ENCODE peak calls at places on chromosome 15, in seven cellular contexts. One of them, this sample, is unnamed.

GRCh38 chr15:80695911-80696651 is 971 bp downstream of the ABHD17C start:
- DNase-seq in lower lobe of right lung: peak
- DNase-seq in heart left ventricle: peak
- DNase-seq in sigmoid colon: no peak
- DNase-seq in tibial nerve: no peak
- DNase-seq in GM13977: no peak
- DNase-seq in BE2C: no peak
- DNase-seq in this sample: no peak

GRCh38 chr15:85837011-85837433 is 42.3 kb upstream of the KLHL25 start:
- DNase-seq in lower lobe of right lung: no peak
- DNase-seq in heart left ventricle: no peak
- DNase-seq in sigmoid colon: no peak
- DNase-seq in tibial nerve: no peak
- DNase-seq in GM13977: no peak
- DNase-seq in BE2C: no peak
- DNase-seq in this sample: no peak

GRCh38 chr15:95690631-95691340 is 639.7 kb upstream of the NR2F2 start:
- DNase-seq in lower lobe of right lung: no peak
- DNase-seq in heart left ventricle: no peak
- DNase-seq in sigmoid colon: no peak
- DNase-seq in tibial nerve: no peak
- DNase-seq in GM13977: no peak
- DNase-seq in BE2C: no peak
- DNase-seq in this sample: no peak

GRCh38 chr15:89732451-89733172 is 18.4 kb downstream of the MESP1 start:
- DNase-seq in lower lobe of right lung: no peak
- DNase-seq in heart left ventricle: no peak
- DNase-seq in sigmoid colon: no peak
- DNase-seq in tibial nerve: no peak
- DNase-seq in GM13977: no peak
- DNase-seq in BE2C: no peak
- DNase-seq in this sample: no peak

GRCh38 chr15:42036991-42037390 is 16.1 kb upstream of the PLA2G4E start:
- DNase-seq in lower lobe of right lung: no peak
- DNase-seq in heart left ventricle: no peak
- DNase-seq in sigmoid colon: no peak
- DNase-seq in tibial nerve: no peak
- DNase-seq in GM13977: no peak
- DNase-seq in BE2C: no peak
- DNase-seq in this sample: no peak

GRCh38 chr15:34520566-34520965 is 62.9 kb downstream of the GOLGA8B start:
- DNase-seq in lower lobe of right lung: no peak
- DNase-seq in heart left ventricle: no peak
- DNase-seq in sigmoid colon: no peak
- DNase-seq in tibial nerve: no peak
- DNase-seq in GM13977: no peak
- DNase-seq in BE2C: no peak
- DNase-seq in this sample: no peak

GRCh38 chr15:76391847-76392246 is 55.3 kb downstream of the ISL2 start:
- DNase-seq in lower lobe of right lung: no peak
- DNase-seq in heart left ventricle: no peak
- DNase-seq in sigmoid colon: no peak
- DNase-seq in tibial nerve: no peak
- DNase-seq in GM13977: no peak
- DNase-seq in BE2C: no peak
- DNase-seq in this sample: no peak

GRCh38 chr15:101123222-101123910 is 128.5 kb downstream of the CHSY1 start:
- DNase-seq in lower lobe of right lung: no peak
- DNase-seq in heart left ventricle: no peak
- DNase-seq in sigmoid colon: no peak
- DNase-seq in tibial nerve: no peak
- DNase-seq in GM13977: no peak
- DNase-seq in BE2C: no peak
- DNase-seq in this sample: no peak

GRCh38 chr15:66287461-66288055 is 5.8 kb upstream of the DIS3L start:
- DNase-seq in lower lobe of right lung: no peak
- DNase-seq in heart left ventricle: no peak
- DNase-seq in sigmoid colon: no peak
- DNase-seq in tibial nerve: no peak
- DNase-seq in GM13977: peak
- DNase-seq in BE2C: no peak
- DNase-seq in this sample: no peak

GRCh38 chr15:62533687-62534086 is 368.6 kb upstream of the C2CD4B start:
- DNase-seq in lower lobe of right lung: no peak
- DNase-seq in heart left ventricle: no peak
- DNase-seq in sigmoid colon: no peak
- DNase-seq in tibial nerve: no peak
- DNase-seq in GM13977: no peak
- DNase-seq in BE2C: no peak
- DNase-seq in this sample: no peak

GRCh38 chr15:101240364-101240763 is 11.5 kb downstream of the CHSY1 start:
- DNase-seq in lower lobe of right lung: no peak
- DNase-seq in heart left ventricle: no peak
- DNase-seq in sigmoid colon: no peak
- DNase-seq in tibial nerve: no peak
- DNase-seq in GM13977: no peak
- DNase-seq in BE2C: no peak
- DNase-seq in this sample: no peak

GRCh38 chr15:64249842-64250575 is 87.2 kb upstream of the PPIB start:
- DNase-seq in lower lobe of right lung: no peak
- DNase-seq in heart left ventricle: no peak
- DNase-seq in sigmoid colon: no peak
- DNase-seq in tibial nerve: no peak
- DNase-seq in GM13977: no peak
- DNase-seq in BE2C: no peak
- DNase-seq in this sample: no peak

GRCh38 chr15:85463273-85463937 is 83.0 kb downstream of the AKAP13 start:
- DNase-seq in lower lobe of right lung: no peak
- DNase-seq in heart left ventricle: no peak
- DNase-seq in sigmoid colon: no peak
- DNase-seq in tibial nerve: no peak
- DNase-seq in GM13977: no peak
- DNase-seq in BE2C: no peak
- DNase-seq in this sample: no peak

GRCh38 chr15:83570756-83571155 is 83.2 kb upstream of the ADAMTSL3 start:
- DNase-seq in lower lobe of right lung: no peak
- DNase-seq in heart left ventricle: no peak
- DNase-seq in sigmoid colon: no peak
- DNase-seq in tibial nerve: no peak
- DNase-seq in GM13977: no peak
- DNase-seq in BE2C: no peak
- DNase-seq in this sample: no peak

GRCh38 chr15:87582169-87582568 is 674.4 kb downstream of the NTRK3 start:
- DNase-seq in lower lobe of right lung: no peak
- DNase-seq in heart left ventricle: no peak
- DNase-seq in sigmoid colon: no peak
- DNase-seq in tibial nerve: no peak
- DNase-seq in GM13977: no peak
- DNase-seq in BE2C: no peak
- DNase-seq in this sample: no peak

GRCh38 chr15:53036641-53037040 is 246.5 kb upstream of the ONECUT1 start:
- DNase-seq in lower lobe of right lung: no peak
- DNase-seq in heart left ventricle: no peak
- DNase-seq in sigmoid colon: no peak
- DNase-seq in tibial nerve: no peak
- DNase-seq in GM13977: no peak
- DNase-seq in BE2C: no peak
- DNase-seq in this sample: no peak

GRCh38 chr15:53033709-53034108 is 243.6 kb upstream of the ONECUT1 start:
- DNase-seq in lower lobe of right lung: no peak
- DNase-seq in heart left ventricle: no peak
- DNase-seq in sigmoid colon: no peak
- DNase-seq in tibial nerve: no peak
- DNase-seq in GM13977: no peak
- DNase-seq in BE2C: no peak
- DNase-seq in this sample: no peak

GRCh38 chr15:53037904-53038303 is 247.8 kb upstream of the ONECUT1 start:
- DNase-seq in lower lobe of right lung: no peak
- DNase-seq in heart left ventricle: no peak
- DNase-seq in sigmoid colon: no peak
- DNase-seq in tibial nerve: no peak
- DNase-seq in GM13977: no peak
- DNase-seq in BE2C: no peak
- DNase-seq in this sample: no peak

GRCh38 chr15:53031469-53031868 is 241.3 kb upstream of the ONECUT1 start:
- DNase-seq in lower lobe of right lung: no peak
- DNase-seq in heart left ventricle: no peak
- DNase-seq in sigmoid colon: no peak
- DNase-seq in tibial nerve: no peak
- DNase-seq in GM13977: no peak
- DNase-seq in BE2C: no peak
- DNase-seq in this sample: no peak

GRCh38 chr15:53034767-53035245 is 244.7 kb upstream of the ONECUT1 start:
- DNase-seq in lower lobe of right lung: no peak
- DNase-seq in heart left ventricle: no peak
- DNase-seq in sigmoid colon: no peak
- DNase-seq in tibial nerve: no peak
- DNase-seq in GM13977: no peak
- DNase-seq in BE2C: no peak
- DNase-seq in this sample: no peak
- TF ChIP-seq CTCF in lower lobe of right lung: no peak
- TF ChIP-seq CTCF in heart left ventricle: no peak
- TF ChIP-seq CTCF in sigmoid colon: no peak
- TF ChIP-seq CTCF in tibial nerve: no peak
- TF ChIP-seq CTCF in GM13977: no peak
- TF ChIP-seq CTCF in BE2C: no peak
- TF ChIP-seq CTCF in this sample: no peak

DNA sequence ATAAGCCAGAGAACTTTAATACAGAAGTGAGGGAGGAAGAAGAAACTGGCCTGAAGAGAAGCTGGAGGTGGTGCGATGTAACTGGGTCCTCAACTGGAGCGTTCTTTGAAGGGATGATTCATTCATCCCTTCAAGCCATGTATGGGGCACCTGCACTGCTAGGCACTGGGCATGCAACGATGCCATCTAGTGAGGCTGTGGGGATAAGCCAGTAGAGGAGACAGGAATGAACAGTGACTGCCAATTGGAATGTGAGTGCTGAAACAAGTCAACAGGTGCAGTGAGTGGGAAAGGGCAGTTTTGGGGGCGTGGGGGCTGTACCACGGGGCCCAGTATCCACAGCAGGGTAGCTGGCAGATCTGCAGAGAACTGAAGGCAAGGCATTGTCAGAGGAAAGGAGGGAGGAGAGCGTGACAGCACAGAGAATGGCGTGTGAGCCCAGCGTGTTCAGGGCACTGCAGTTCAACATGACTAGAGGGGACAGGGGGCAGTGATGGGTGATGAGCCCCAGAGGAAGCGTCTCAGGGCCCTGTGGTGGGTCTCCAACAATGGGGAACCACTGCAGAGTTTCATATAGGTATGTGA is 3.8 kb upstream of the KIF23 start:
- DNase-seq in lower lobe of right lung: no peak
- DNase-seq in heart left ventricle: no peak
- DNase-seq in sigmoid colon: no peak
- DNase-seq in tibial nerve: no peak
- DNase-seq in GM13977: no peak
- DNase-seq in BE2C: peak
- DNase-seq in this sample: no peak
- TF ChIP-seq CTCF in lower lobe of right lung: no peak
- TF ChIP-seq CTCF in heart left ventricle: no peak
- TF ChIP-seq CTCF in sigmoid colon: no peak
- TF ChIP-seq CTCF in tibial nerve: no peak
- TF ChIP-seq CTCF in GM13977: no peak
- TF ChIP-seq CTCF in BE2C: peak
- TF ChIP-seq CTCF in this sample: no peak

GRCh38 chr15:75329571-75329970 is 6.3 kb upstream of the COMMD4 start:
- DNase-seq in lower lobe of right lung: no peak
- DNase-seq in heart left ventricle: no peak
- DNase-seq in sigmoid colon: peak
- DNase-seq in tibial nerve: no peak
- DNase-seq in GM13977: no peak
- DNase-seq in BE2C: no peak
- DNase-seq in this sample: no peak
- TF ChIP-seq CTCF in lower lobe of right lung: no peak
- TF ChIP-seq CTCF in heart left ventricle: no peak
- TF ChIP-seq CTCF in sigmoid colon: no peak
- TF ChIP-seq CTCF in tibial nerve: no peak
- TF ChIP-seq CTCF in GM13977: no peak
- TF ChIP-seq CTCF in BE2C: no peak
- TF ChIP-seq CTCF in this sample: no peak

GRCh38 chr15:91696981-91697380 is 156.5 kb upstream of the SLCO3A1 start:
- DNase-seq in lower lobe of right lung: no peak
- DNase-seq in heart left ventricle: no peak
- DNase-seq in sigmoid colon: no peak
- DNase-seq in tibial nerve: no peak
- DNase-seq in GM13977: no peak
- DNase-seq in BE2C: no peak
- DNase-seq in this sample: no peak
- TF ChIP-seq CTCF in lower lobe of right lung: no peak
- TF ChIP-seq CTCF in heart left ventricle: no peak
- TF ChIP-seq CTCF in sigmoid colon: no peak
- TF ChIP-seq CTCF in tibial nerve: no peak
- TF ChIP-seq CTCF in GM13977: no peak
- TF ChIP-seq CTCF in BE2C: no peak
- TF ChIP-seq CTCF in this sample: no peak

GRCh38 chr15:39066677-39067076 is 502.1 kb upstream of the RASGRP1 start:
- DNase-seq in lower lobe of right lung: no peak
- DNase-seq in heart left ventricle: no peak
- DNase-seq in sigmoid colon: no peak
- DNase-seq in tibial nerve: no peak
- DNase-seq in GM13977: no peak
- DNase-seq in BE2C: no peak
- DNase-seq in this sample: no peak
- TF ChIP-seq CTCF in lower lobe of right lung: no peak
- TF ChIP-seq CTCF in heart left ventricle: no peak
- TF ChIP-seq CTCF in sigmoid colon: no peak
- TF ChIP-seq CTCF in tibial nerve: no peak
- TF ChIP-seq CTCF in GM13977: no peak
- TF ChIP-seq CTCF in BE2C: no peak
- TF ChIP-seq CTCF in this sample: no peak

DNA sequence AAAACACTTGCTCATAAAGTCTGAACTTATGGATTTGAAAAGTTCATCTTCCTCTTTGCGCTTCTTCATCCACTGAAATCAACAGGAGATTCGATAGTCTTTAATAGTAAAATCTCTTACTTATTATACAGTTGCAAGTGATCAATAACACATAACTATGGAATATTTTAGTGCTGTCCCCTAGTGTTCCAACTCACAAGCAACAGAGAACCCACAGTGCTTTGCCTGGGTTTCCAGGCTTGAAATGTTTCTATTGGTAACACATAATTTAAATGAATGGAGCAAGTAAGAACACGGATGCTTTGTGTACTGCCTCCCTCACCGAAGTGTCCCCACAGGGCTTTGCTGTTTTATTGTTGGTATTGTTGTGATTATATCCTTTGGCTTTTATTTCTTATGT is 93.5 kb downstream of the WDR72 start:
- DNase-seq in lower lobe of right lung: no peak
- DNase-seq in heart left ventricle: no peak
- DNase-seq in sigmoid colon: no peak
- DNase-seq in tibial nerve: no peak
- DNase-seq in GM13977: no peak
- DNase-seq in BE2C: no peak
- DNase-seq in this sample: no peak
- TF ChIP-seq CTCF in lower lobe of right lung: no peak
- TF ChIP-seq CTCF in heart left ventricle: no peak
- TF ChIP-seq CTCF in sigmoid colon: no peak
- TF ChIP-seq CTCF in tibial nerve: peak
- TF ChIP-seq CTCF in GM13977: no peak
- TF ChIP-seq CTCF in BE2C: no peak
- TF ChIP-seq CTCF in this sample: no peak

This sample was measured in natural killer cell.